ENCODE peak calls at places on chromosomes 6 and 20, in four cellular contexts. One of them, this sample, is unnamed.

GRCh38 chr20:63625771-63626423 is 1.0 kb downstream of the GMEB2 start:
- DNase-seq in tibial nerve: no peak
- DNase-seq in CD8-positive, alpha-beta T cell: peak; percentile 68
- DNase-seq in left ventricle myocardium inferior: peak; percentile 31
- DNase-seq in this sample: no peak

GRCh38 chr20:44540834-44541233 is 19.0 kb upstream of the SERINC3 start:
- DNase-seq in tibial nerve: no peak
- DNase-seq in CD8-positive, alpha-beta T cell: no peak
- DNase-seq in left ventricle myocardium inferior: no peak
- DNase-seq in this sample: no peak

GRCh38 chr6:169292340-169293124 is 38.9 kb upstream of the THBS2 start:
- DNase-seq in tibial nerve: peak; percentile 69
- DNase-seq in CD8-positive, alpha-beta T cell: no peak
- DNase-seq in left ventricle myocardium inferior: no peak
- DNase-seq in this sample: no peak

GRCh38 chr20:61808497-61808896 is 257.2 kb downstream of the TAF4 start:
- DNase-seq in tibial nerve: no peak
- DNase-seq in CD8-positive, alpha-beta T cell: no peak
- DNase-seq in left ventricle myocardium inferior: no peak
- DNase-seq in this sample: no peak

GRCh38 chr6:91435630-91436029 is 848.8 kb upstream of the MAP3K7 start:
- DNase-seq in tibial nerve: no peak
- DNase-seq in CD8-positive, alpha-beta T cell: no peak
- DNase-seq in left ventricle myocardium inferior: no peak
- DNase-seq in this sample: no peak

GRCh38 chr20:32078777-32079176 is 26.7 kb downstream of the HCK start:
- DNase-seq in tibial nerve: no peak
- DNase-seq in CD8-positive, alpha-beta T cell: no peak
- DNase-seq in left ventricle myocardium inferior: no peak
- DNase-seq in this sample: no peak

GRCh38 chr6:27096834-27097511 is 150.5 kb upstream of the PRSS16 start:
- DNase-seq in tibial nerve: no peak
- DNase-seq in CD8-positive, alpha-beta T cell: peak; percentile 53
- DNase-seq in left ventricle myocardium inferior: no peak
- DNase-seq in this sample: no peak

GRCh38 chr6:52881996-52882841 is 27.3 kb downstream of the GSTA3 start:
- DNase-seq in tibial nerve: peak; percentile 77
- DNase-seq in CD8-positive, alpha-beta T cell: peak; percentile 74
- DNase-seq in left ventricle myocardium inferior: peak; percentile 29
- DNase-seq in this sample: no peak

GRCh38 chr20:19211661-19212523 is 550 bp upstream of the SLC24A3 start:
- DNase-seq in tibial nerve: no peak
- DNase-seq in CD8-positive, alpha-beta T cell: no peak
- DNase-seq in left ventricle myocardium inferior: no peak
- DNase-seq in this sample: no peak

GRCh38 chr20:41245086-41245707 is 72.3 kb downstream of the ZHX3 start:
- DNase-seq in tibial nerve: no peak
- DNase-seq in CD8-positive, alpha-beta T cell: no peak
- DNase-seq in left ventricle myocardium inferior: no peak
- DNase-seq in this sample: no peak

GRCh38 chr20:33649201-33649631 is 12.9 kb upstream of the C20orf144 start:
- DNase-seq in tibial nerve: no peak
- DNase-seq in CD8-positive, alpha-beta T cell: no peak
- DNase-seq in left ventricle myocardium inferior: peak; percentile 68
- DNase-seq in this sample: no peak

GRCh38 chr6:71681234-71681867 is 205.0 kb upstream of the RIMS1 start:
- DNase-seq in tibial nerve: no peak
- DNase-seq in CD8-positive, alpha-beta T cell: no peak
- DNase-seq in left ventricle myocardium inferior: no peak
- DNase-seq in this sample: no peak

GRCh38 chr6:95866732-95867131 is 149.0 kb upstream of the FUT9 start:
- DNase-seq in tibial nerve: no peak
- DNase-seq in CD8-positive, alpha-beta T cell: no peak
- DNase-seq in left ventricle myocardium inferior: no peak
- DNase-seq in this sample: no peak

GRCh38 chr6:113416166-113416565 is 441.0 kb upstream of the MARCKS start:
- DNase-seq in tibial nerve: no peak
- DNase-seq in CD8-positive, alpha-beta T cell: no peak
- DNase-seq in left ventricle myocardium inferior: no peak
- DNase-seq in this sample: no peak

GRCh38 chr6:113411006-113411405 is 446.1 kb upstream of the MARCKS start:
- DNase-seq in tibial nerve: no peak
- DNase-seq in CD8-positive, alpha-beta T cell: no peak
- DNase-seq in left ventricle myocardium inferior: no peak
- DNase-seq in this sample: no peak

GRCh38 chr6:113420290-113420689 is 436.9 kb upstream of the MARCKS start:
- DNase-seq in tibial nerve: no peak
- DNase-seq in CD8-positive, alpha-beta T cell: no peak
- DNase-seq in left ventricle myocardium inferior: no peak
- DNase-seq in this sample: no peak

GRCh38 chr6:113412589-113413367 is 444.4 kb upstream of the MARCKS start:
- DNase-seq in tibial nerve: no peak
- DNase-seq in CD8-positive, alpha-beta T cell: no peak
- DNase-seq in left ventricle myocardium inferior: no peak
- DNase-seq in this sample: no peak

DNA sequence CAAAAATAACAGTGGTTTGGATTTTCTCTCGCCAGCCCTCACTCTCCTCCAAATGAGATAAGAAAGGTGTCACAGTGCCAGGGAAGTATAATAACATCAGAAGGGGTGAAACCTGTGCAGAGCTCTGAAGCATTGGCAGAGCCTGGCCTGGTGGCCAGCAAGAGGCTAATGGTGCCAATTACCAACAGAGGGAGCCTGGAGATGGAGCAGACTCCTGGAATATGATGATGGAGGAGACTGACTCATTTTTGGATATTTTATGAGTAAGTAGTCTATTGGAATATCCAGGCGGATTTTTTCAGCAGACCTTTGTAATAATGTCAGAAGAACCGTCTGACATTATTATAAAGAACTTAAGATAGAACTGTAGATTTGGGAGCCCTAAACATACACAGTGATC is 442.6 kb upstream of the MARCKS start:
- DNase-seq in tibial nerve: peak; percentile 32
- DNase-seq in CD8-positive, alpha-beta T cell: no peak
- DNase-seq in left ventricle myocardium inferior: no peak
- DNase-seq in this sample: no peak
- TF ChIP-seq CTCF in tibial nerve: peak; percentile 51
- TF ChIP-seq CTCF in CD8-positive, alpha-beta T cell: no peak
- TF ChIP-seq CTCF in left ventricle myocardium inferior: peak; percentile 68
- TF ChIP-seq CTCF in this sample: peak; percentile 24

GRCh38 chr6:127459231-127459641 is at the start of gene KIAA0408:
- DNase-seq in tibial nerve: peak; percentile 64
- DNase-seq in CD8-positive, alpha-beta T cell: no peak
- DNase-seq in left ventricle myocardium inferior: peak; percentile 47
- DNase-seq in this sample: peak; percentile 83
- H3K4me3 ChIP-seq in tibial nerve: peak within 1 kb of the TSS; percentile 8
- H3K4me3 ChIP-seq in CD8-positive, alpha-beta T cell: no peak within 1 kb of the TSS
- H3K4me3 ChIP-seq in left ventricle myocardium inferior: peak within 1 kb of the TSS; percentile 46
- H3K4me3 ChIP-seq in this sample: peak within 1 kb of the TSS; percentile 66

GRCh38 chr6:112279044-112279916 is 24.9 kb upstream of the LAMA4 start:
- DNase-seq in tibial nerve: no peak
- DNase-seq in CD8-positive, alpha-beta T cell: no peak
- DNase-seq in left ventricle myocardium inferior: no peak
- DNase-seq in this sample: no peak
- H3K27ac ChIP-seq in tibial nerve: peak overlapping the region; percentile 31
- H3K27ac ChIP-seq in CD8-positive, alpha-beta T cell: no peak overlapping the region
- H3K27ac ChIP-seq in left ventricle myocardium inferior: peak overlapping the region; percentile 77
- H3K27ac ChIP-seq in this sample: no peak overlapping the region

GRCh38 chr6:23086100-23086499 is 516.7 kb downstream of the HDGFL1 start:
- DNase-seq in tibial nerve: no peak
- DNase-seq in CD8-positive, alpha-beta T cell: no peak
- DNase-seq in left ventricle myocardium inferior: no peak
- DNase-seq in this sample: no peak

GRCh38 chr6:23077797-23078196 is 508.4 kb downstream of the HDGFL1 start:
- DNase-seq in tibial nerve: no peak
- DNase-seq in CD8-positive, alpha-beta T cell: no peak
- DNase-seq in left ventricle myocardium inferior: no peak
- DNase-seq in this sample: no peak

GRCh38 chr6:23081701-23082100 is 512.3 kb downstream of the HDGFL1 start:
- DNase-seq in tibial nerve: no peak
- DNase-seq in CD8-positive, alpha-beta T cell: no peak
- DNase-seq in left ventricle myocardium inferior: no peak
- DNase-seq in this sample: no peak
- TF ChIP-seq CTCF in tibial nerve: no peak
- TF ChIP-seq CTCF in CD8-positive, alpha-beta T cell: no peak
- TF ChIP-seq CTCF in left ventricle myocardium inferior: no peak
- TF ChIP-seq CTCF in this sample: no peak

GRCh38 chr6:7050911-7051779 is 56.6 kb upstream of the RREB1 start:
- DNase-seq in tibial nerve: peak; percentile 22
- DNase-seq in CD8-positive, alpha-beta T cell: peak; percentile 58
- DNase-seq in left ventricle myocardium inferior: peak; percentile 36
- DNase-seq in this sample: peak; percentile 75

GRCh38 chr6:7052441-7052936 is 55.3 kb upstream of the RREB1 start:
- DNase-seq in tibial nerve: peak; percentile 29
- DNase-seq in CD8-positive, alpha-beta T cell: peak; percentile 51
- DNase-seq in left ventricle myocardium inferior: peak; percentile 67
- DNase-seq in this sample: peak; percentile 73

GRCh38 chr6:7051780-7052440 is 55.9 kb upstream of the RREB1 start:
- DNase-seq in tibial nerve: no peak
- DNase-seq in CD8-positive, alpha-beta T cell: peak; percentile 70
- DNase-seq in left ventricle myocardium inferior: peak; percentile 55
- DNase-seq in this sample: no peak

GRCh38 chr6:7050099-7050498 is 57.7 kb upstream of the RREB1 start:
- DNase-seq in tibial nerve: no peak
- DNase-seq in CD8-positive, alpha-beta T cell: no peak
- DNase-seq in left ventricle myocardium inferior: no peak
- DNase-seq in this sample: no peak

DNA sequence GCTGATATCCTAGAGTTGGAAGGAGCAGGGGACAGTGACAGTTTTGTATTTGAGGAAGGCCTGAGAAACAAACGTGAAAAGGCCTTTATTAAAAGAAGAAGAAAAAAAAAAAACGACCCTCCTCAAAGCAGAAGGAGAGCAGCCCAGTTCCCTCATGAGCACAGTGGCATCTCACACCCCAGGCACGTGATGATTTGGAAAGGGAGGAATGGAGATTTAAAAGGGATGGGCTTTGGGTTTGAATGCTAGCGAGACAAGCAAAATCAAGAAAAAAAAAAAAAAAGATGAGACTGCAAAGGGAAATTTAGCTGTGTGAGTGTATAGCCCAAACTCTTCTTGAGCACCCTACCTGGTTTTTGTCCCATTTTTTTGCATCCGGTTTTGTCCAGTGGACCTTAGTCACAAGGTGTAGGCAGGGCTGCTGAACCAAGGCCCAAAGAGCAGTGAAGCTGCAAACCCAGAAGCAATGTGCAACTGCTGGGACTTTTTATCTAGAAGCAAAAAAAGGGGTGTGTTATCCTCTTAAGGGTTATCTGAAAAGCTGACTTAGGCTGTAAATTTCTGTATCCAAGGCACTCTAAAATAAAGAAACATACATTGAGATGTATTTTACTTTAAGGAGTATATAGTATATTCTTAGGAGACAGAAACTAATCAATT is 54.5 kb upstream of the RREB1 start:
- DNase-seq in tibial nerve: no peak
- DNase-seq in CD8-positive, alpha-beta T cell: no peak
- DNase-seq in left ventricle myocardium inferior: no peak
- DNase-seq in this sample: no peak
- H3K4me3 ChIP-seq in tibial nerve: no peak overlapping the region
- H3K4me3 ChIP-seq in CD8-positive, alpha-beta T cell: no peak overlapping the region
- H3K4me3 ChIP-seq in left ventricle myocardium inferior: peak overlapping the region; percentile 72
- H3K4me3 ChIP-seq in this sample: no peak overlapping the region